ENCODE peak calls at places on chromosomes 11 and 22, in six cellular contexts. M, E, N, Y, X and B are unnamed samples.
A peak's percentile ranks its signal among the peaks of the same experiment; 100 is the strongest.

GRCh38 chr11:32792948-32793475 is 1.4 kb downstream of the CCDC73 start:
- DNase-seq in M (peak; percentile 24), E (peak; percentile 63), N (peak; percentile 57), Y (peak; percentile 61), X (peak; percentile 69), B (peak; percentile 15)

GRCh38 chr11:67113231-67113721 is 5.8 kb upstream of the KDM2A start:
- DNase-seq in M (no peak), E (no peak), N (no peak), Y (no peak), X (no peak), B (peak; percentile 27)

GRCh38 chr11:64297722-64298358 is 2.3 kb upstream of the CATSPERZ start:
- DNase-seq in M (no peak), E (no peak), N (no peak), Y (no peak), X (no peak), B (peak; percentile 60)

GRCh38 chr11:75402002-75402773 is 2.9 kb downstream of the RPS3 start:
- DNase-seq in M (no peak), E (no peak), N (no peak), Y (no peak), X (no peak), B (no peak)

GRCh38 chr11:61109671-61110070 is 7.4 kb downstream of the CD5 start:
- DNase-seq in M (no peak), E (no peak), N (no peak), Y (no peak), X (no peak), B (peak; percentile 26)

GRCh38 chr22:48161354-48161753 is 1398.9 kb downstream of the TBC1D22A start:
- DNase-seq in M (no peak), E (no peak), N (no peak), Y (no peak), X (no peak), B (no peak)

GRCh38 chr11:5608778-5609177 is 12.3 kb downstream of the TRIM6 start:
- DNase-seq in M (no peak), E (no peak), N (no peak), Y (no peak), X (no peak), B (no peak)

GRCh38 chr11:882593-882992 is 28.0 kb downstream of the CHID1 start:
- DNase-seq in M (no peak), E (no peak), N (no peak), Y (no peak), X (no peak), B (no peak)

GRCh38 chr22:17540481-17540880 is 22.8 kb upstream of the SLC25A18 start:
- DNase-seq in M (no peak), E (no peak), N (no peak), Y (no peak), X (no peak), B (peak; percentile 84)

GRCh38 chr22:21797444-21798221 is 62.0 kb upstream of the YPEL1 start:
- DNase-seq in M (no peak), E (no peak), N (peak; percentile 90), Y (no peak), X (no peak), B (no peak)

GRCh38 chr11:121091492-121092179 is 9.4 kb upstream of the TECTA start:
- DNase-seq in M (no peak), E (no peak), N (no peak), Y (no peak), X (no peak), B (no peak)

GRCh38 chr11:67032830-67033555 is 10.1 kb downstream of the SYT12 start:
- DNase-seq in M (no peak), E (no peak), N (peak; percentile 26), Y (peak; percentile 93), X (peak; percentile 37), B (no peak)